ENCODE peak calls at places on chromosomes 3 and 15, in four cellular contexts. J is A549, Y is WERI-Rb-1, M is pancreas. F is an unnamed sample.

GRCh38 chr15:58475573-58476524 is 44.1 kb downstream of the LIPC start:
- DNase-seq in M (no peak), Y (peak), J (no peak), F (no peak)

GRCh38 chr3:115396801-115397200 is 226.5 kb upstream of the GAP43 start:
- DNase-seq in Y (no peak), M (no peak), J (no peak), F (no peak)

GRCh38 chr3:71304684-71305083 is 278.8 kb downstream of the FOXP1 start:
- DNase-seq in M (no peak), Y (no peak), J (no peak), F (no peak)

GRCh38 chr3:151203053-151203420 is at the start of gene GPR171:
- DNase-seq in J (no peak), Y (no peak), M (no peak), F (no peak)

GRCh38 chr3:82423485-82423884 is 662.0 kb upstream of the GBE1 start:
- DNase-seq in M (no peak), J (no peak), Y (no peak), F (no peak)

GRCh38 chr3:156605686-156606605 is 51.0 kb upstream of the SSR3 start:
- DNase-seq in M (peak), Y (no peak), J (no peak), F (peak)

GRCh38 chr3:40753371-40753770 is 228.6 kb downstream of the ZNF621 start:
- DNase-seq in Y (no peak), J (no peak), M (no peak), F (no peak)

GRCh38 chr15:52334491-52335160 is 39.0 kb upstream of the MYO5C start:
- DNase-seq in M (no peak), J (peak), Y (no peak), F (peak)

GRCh38 chr15:63166219-63166618 is 8.9 kb upstream of the RPS27L start:
- DNase-seq in J (peak), Y (no peak), M (no peak), F (no peak)

GRCh38 chr3:99188936-99189335 is 287.4 kb upstream of the DCBLD2 start:
- DNase-seq in J (no peak), Y (no peak), M (no peak), F (no peak)

GRCh38 chr3:65245133-65246076 is 557.6 kb upstream of the ADAMTS9 start:
- DNase-seq in Y (no peak), J (no peak), M (no peak), F (no peak)

GRCh38 chr3:79368403-79368802 is 399.4 kb downstream of the ROBO1 start:
- DNase-seq in J (no peak), M (no peak), Y (no peak), F (no peak)

GRCh38 chr3:170476291-170476690 is 57.6 kb downstream of the CLDN11 start:
- DNase-seq in J (no peak), Y (no peak), M (no peak), F (no peak)

DNA sequence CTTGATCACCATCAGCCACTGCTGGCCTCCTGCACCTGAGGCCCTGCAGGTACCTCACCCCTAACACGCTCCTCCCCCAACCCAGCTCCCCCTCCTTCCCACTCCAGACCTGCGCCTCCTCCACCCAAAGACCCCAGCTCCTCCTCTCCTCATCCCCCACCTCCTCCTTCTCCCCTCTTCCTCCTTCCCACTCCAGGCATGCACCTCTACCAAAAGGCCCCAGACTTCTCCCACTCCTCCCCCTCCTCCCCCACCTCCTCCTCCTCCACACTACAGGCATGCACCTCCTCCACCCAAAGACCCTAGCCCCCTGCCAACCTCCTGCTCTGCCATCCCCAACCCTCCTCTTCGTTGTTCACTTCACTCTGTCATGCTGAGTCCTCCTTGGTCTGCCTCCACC is 42.7 kb downstream of the CYP11A1 start:
- DNase-seq in M (no peak), J (no peak), Y (no peak), F (no peak)
- H3K27ac ChIP-seq in M (no peak), J (no peak), Y (no peak), F (no peak)

GRCh38 chr15:49060710-49061483 is 14.7 kb upstream of the SECISBP2L start:
- DNase-seq in J (no peak), M (no peak), Y (no peak), F (no peak)

GRCh38 chr15:49059491-49059890 is 13.2 kb upstream of the SECISBP2L start:
- DNase-seq in M (no peak), Y (no peak), J (no peak), F (no peak)

GRCh38 chr15:49052662-49053061 is 6.4 kb upstream of the SECISBP2L start:
- DNase-seq in Y (no peak), M (no peak), J (no peak), F (no peak)

GRCh38 chr15:49058559-49058958 is 12.3 kb upstream of the SECISBP2L start:
- DNase-seq in M (no peak), J (no peak), Y (no peak), F (no peak)

DNA sequence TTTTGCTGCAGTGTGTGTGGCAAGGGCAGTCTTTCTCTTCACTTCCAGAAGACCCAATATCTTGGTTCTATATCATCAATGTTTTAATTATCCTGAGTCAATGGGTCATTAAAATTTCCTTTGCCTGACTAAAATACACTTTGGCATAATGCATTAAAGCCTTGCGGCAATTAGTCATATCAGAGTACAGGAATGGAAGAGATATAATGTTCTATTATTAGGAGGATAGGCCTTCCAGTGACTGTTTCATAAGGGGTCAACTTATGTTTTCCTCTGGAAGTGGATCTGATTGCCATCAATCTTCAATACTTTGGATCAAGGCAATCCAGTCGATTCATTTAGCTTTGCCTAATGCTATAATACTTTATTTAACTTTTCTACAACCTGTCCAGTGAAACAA is 9.4 kb upstream of the SECISBP2L start:
- DNase-seq in Y (no peak), M (no peak), J (no peak), F (no peak)
- TF ChIP-seq CTCF in Y (no peak), M (no peak), J (no peak), F (no peak)

GRCh38 chr3:184716652-184717607 is 5.1 kb upstream of the MAGEF1 start:
- DNase-seq in M (no peak), Y (peak), J (no peak), F (peak)
- H3K27ac ChIP-seq in M (no peak), Y (peak), J (peak), F (peak)

GRCh38 chr15:46151786-46152185 is 517.0 kb downstream of the SQOR start:
- DNase-seq in J (no peak), M (no peak), Y (no peak), F (no peak)
- TF ChIP-seq CTCF in J (no peak), M (no peak), Y (no peak), F (no peak)

GRCh38 chr15:100772478-100773378 is 106.9 kb upstream of the ALDH1A3 start:
- DNase-seq in Y (peak), M (no peak), J (no peak), F (no peak)
- H3K27ac ChIP-seq in Y (peak), M (no peak), J (no peak), F (no peak)

GRCh38 chr3:69828817-69829216 is 89.6 kb downstream of the MITF start:
- DNase-seq in J (no peak), M (no peak), Y (no peak), F (no peak)

GRCh38 chr3:69830147-69830546 is 90.9 kb downstream of the MITF start:
- DNase-seq in J (no peak), Y (no peak), M (no peak), F (no peak)

GRCh38 chr3:69838217-69838616 is 99.0 kb downstream of the MITF start:
- DNase-seq in M (no peak), J (no peak), Y (no peak), F (no peak)

GRCh38 chr3:69831737-69832136 is 92.5 kb downstream of the MITF start:
- DNase-seq in M (no peak), J (no peak), Y (no peak), F (no peak)

DNA sequence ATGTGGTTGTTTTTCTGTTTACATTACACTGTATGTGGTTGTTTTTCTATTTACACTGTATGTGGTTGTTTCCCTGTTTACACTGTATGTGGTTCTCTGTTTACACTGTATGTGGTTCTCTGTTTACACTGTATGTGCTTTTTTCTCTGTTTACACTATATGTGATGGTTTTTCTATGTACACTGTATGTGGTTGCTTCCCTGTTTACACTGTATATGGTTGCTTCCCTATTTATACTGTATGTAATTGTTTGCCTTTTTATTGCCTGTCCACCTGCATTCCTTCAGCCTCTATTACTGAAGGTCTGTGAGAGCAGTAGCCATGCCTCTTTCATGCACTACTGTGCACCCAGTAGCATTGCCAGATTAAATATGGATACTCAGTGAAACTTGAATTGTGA is 94.3 kb downstream of the MITF start:
- DNase-seq in Y (no peak), J (no peak), M (no peak), F (no peak)
- TF ChIP-seq CTCF in Y (no peak), J (no peak), M (no peak), F (no peak)